ENCODE peak calls at places on chromosomes 11 and 22, in four cellular contexts. P, F, L and T are unnamed samples.

GRCh38 chr11:18455686-18456372 is at the start of gene LDHAL6A:
- DNase-seq in P (no peak), F (no peak), L (no peak), T (no peak)

GRCh38 chr22:20116376-20116950 is 559 bp downstream of the RANBP1 start:
- DNase-seq in P (no peak), F (no peak), L (no peak), T (no peak)

GRCh38 chr11:1608363-1608762 is at the start of gene KRTAP5-3:
- DNase-seq in P (no peak), F (no peak), L (no peak), T (no peak)

GRCh38 chr11:1073261-1073724 is 1.4 kb upstream of the MUC2 start:
- DNase-seq in P (no peak), F (no peak), L (no peak), T (no peak)

GRCh38 chr11:63826471-63827190 is 12.3 kb upstream of the MARK2 start:
- DNase-seq in P (no peak), F (no peak), L (no peak), T (no peak)

GRCh38 chr11:131884461-131885073 is 514.2 kb downstream of the NTM start:
- DNase-seq in P (no peak), F (no peak), L (no peak), T (peak)

GRCh38 chr22:48431536-48432315 is 1395.9 kb downstream of the BRD1 start:
- DNase-seq in P (no peak), F (no peak), L (no peak), T (no peak)

GRCh38 chr11:56659755-56660154 is 3.7 kb upstream of the OR5AR1 start:
- DNase-seq in P (no peak), F (no peak), L (peak), T (no peak)

GRCh38 chr11:61881397-61881796 is 9.9 kb downstream of the FADS3 start:
- DNase-seq in P (no peak), F (no peak), L (no peak), T (no peak)

GRCh38 chr11:77163271-77163670 is 35.2 kb downstream of the MYO7A start:
- DNase-seq in P (no peak), F (no peak), L (no peak), T (no peak)

GRCh38 chr11:104319396-104319795 is 155.4 kb upstream of the PDGFD start:
- DNase-seq in P (no peak), F (no peak), L (no peak), T (no peak)

GRCh38 chr11:118699508-118700220 is 20.2 kb upstream of the TREH start:
- DNase-seq in P (no peak), F (no peak), L (no peak), T (no peak)

GRCh38 chr11:100777736-100778135 is 90.6 kb downstream of the ARHGAP42 start:
- DNase-seq in P (no peak), F (no peak), L (no peak), T (no peak)

GRCh38 chr11:110463153-110463552 is 33.4 kb downstream of the FDX1 start:
- DNase-seq in P (no peak), F (no peak), L (peak), T (peak)

GRCh38 chr22:22038178-22038880 is 55.7 kb upstream of the TOP3B start:
- DNase-seq in P (no peak), F (no peak), L (no peak), T (no peak)

GRCh38 chr11:111982019-111982464 is 43.2 kb upstream of the DLAT start:
- DNase-seq in P (no peak), F (peak), L (peak), T (peak)

GRCh38 chr22:20852076-20852475 is 6.5 kb downstream of the PI4KA start:
- DNase-seq in P (no peak), F (no peak), L (no peak), T (no peak)

GRCh38 chr11:95404370-95404769 is 173.4 kb upstream of the SESN3 start:
- DNase-seq in P (no peak), F (no peak), L (no peak), T (no peak)

GRCh38 chr22:19182472-19183157 is 4.1 kb upstream of the SLC25A1 start:
- DNase-seq in P (no peak), F (no peak), L (no peak), T (no peak)

GRCh38 chr11:108586600-108586999 is 7.0 kb downstream of the EXPH5 start:
- DNase-seq in P (no peak), F (no peak), L (no peak), T (no peak)

GRCh38 chr11:130480721-130481140 is 32.3 kb downstream of the ADAMTS15 start:
- DNase-seq in P (no peak), F (no peak), L (no peak), T (no peak)

GRCh38 chr11:85759915-85760314 is 51.0 kb downstream of the SYTL2 start:
- DNase-seq in P (no peak), F (no peak), L (no peak), T (no peak)

GRCh38 chr11:69252494-69252845 is 41.5 kb upstream of the MYEOV start:
- DNase-seq in P (no peak), F (no peak), L (no peak), T (no peak)

GRCh38 chr11:33633251-33634003 is 67.2 kb downstream of the C11orf91 start:
- DNase-seq in P (peak), F (no peak), L (no peak), T (peak)

GRCh38 chr11:1048375-1049070 is 12.0 kb upstream of the MUC6 start:
- DNase-seq in P (no peak), F (no peak), L (no peak), T (no peak)

GRCh38 chr11:14454861-14455632 is 44.6 kb downstream of the COPB1 start:
- DNase-seq in P (no peak), F (no peak), L (peak), T (no peak)

GRCh38 chr11:109421981-109422590 is at the start of gene C11orf87:
- DNase-seq in P (no peak), F (no peak), L (peak), T (peak)

GRCh38 chr11:33383075-33383919 is 126.1 kb downstream of the HIPK3 start:
- DNase-seq in P (no peak), F (no peak), L (no peak), T (no peak)

GRCh38 chr11:111944651-111945051 is 7.5 kb downstream of the DIXDC1 start:
- DNase-seq in P (no peak), F (no peak), L (no peak), T (no peak)

GRCh38 chr11:74299000-74299399 is 12.4 kb downstream of the P4HA3 start:
- DNase-seq in P (no peak), F (no peak), L (no peak), T (no peak)

GRCh38 chr11:3026803-3027202 is 30.4 kb downstream of the CARS1 start:
- DNase-seq in P (no peak), F (no peak), L (no peak), T (no peak)

GRCh38 chr11:134634897-134635831 is 223.1 kb upstream of the B3GAT1 start:
- DNase-seq in P (no peak), F (no peak), L (no peak), T (no peak)